ENCODE peak calls at places on chromosomes 4 and X, in five cellular contexts. C is heart right ventricle, X is fibroblast of lung, I is left ventricle myocardium inferior, Q is ovary. K is an unnamed sample.
A peak's percentile ranks its signal among the peaks of the same experiment; 100 is the strongest.

GRCh38 chrX:131072871-131073571 is 14.9 kb downstream of the ARHGAP36 start:
- DNase-seq in C (no peak), X (no peak), I (no peak), Q (no peak), K (no peak)

GRCh38 chr4:8726344-8726851 is 133.8 kb downstream of the CPZ start:
- DNase-seq in C (no peak), X (no peak), I (no peak), Q (no peak), K (peak; percentile 20)

GRCh38 chrX:134544614-134545255 is 84.8 kb downstream of the HPRT1 start:
- DNase-seq in C (no peak), X (no peak), I (no peak), Q (peak; percentile 51), K (peak; percentile 25)

GRCh38 chr4:891747-892146 is 40.4 kb downstream of the GAK start:
- DNase-seq in C (no peak), X (no peak), I (no peak), Q (no peak), K (no peak)

GRCh38 chr4:98204236-98204553 is 57.0 kb upstream of the RAP1GDS1 start:
- DNase-seq in C (no peak), X (no peak), I (no peak), Q (no peak), K (no peak)

GRCh38 chr4:98381306-98381705 is 120.1 kb downstream of the RAP1GDS1 start:
- DNase-seq in C (no peak), X (no peak), I (no peak), Q (no peak), K (no peak)

GRCh38 chr4:132123870-132124623 is 1025.0 kb upstream of the PCDH10 start:
- DNase-seq in C (no peak), X (peak; percentile 36), I (no peak), Q (no peak), K (no peak)

GRCh38 chrX:152154050-152154449 is 15.7 kb upstream of the MAGEA10 start:
- DNase-seq in C (no peak), X (no peak), I (no peak), Q (no peak), K (no peak)

GRCh38 chr4:64495948-64496347 is 86.7 kb upstream of the TECRL start:
- DNase-seq in C (no peak), X (no peak), I (no peak), Q (no peak), K (no peak)

GRCh38 chrX:10341309-10341708 is 184.5 kb downstream of the CLCN4 start:
- DNase-seq in C (no peak), X (no peak), I (no peak), Q (no peak), K (no peak)

GRCh38 chr4:156781852-156782251 is 189.7 kb downstream of the PDGFC start:
- DNase-seq in C (no peak), X (peak; percentile 75), I (no peak), Q (no peak), K (no peak)

GRCh38 chrX:105424729-105425128 is 204.2 kb upstream of the TEX13A start:
- DNase-seq in C (peak; percentile 2), X (no peak), I (no peak), Q (no peak), K (no peak)

GRCh38 chr4:69710580-69710979 is 49.8 kb downstream of the SULT1B1 start:
- DNase-seq in C (no peak), X (no peak), I (no peak), Q (no peak), K (no peak)

GRCh38 chr4:125735107-125735506 is 420.4 kb downstream of the FAT4 start:
- DNase-seq in C (peak; percentile 18), X (peak; percentile 96), I (no peak), Q (no peak), K (no peak)

GRCh38 chrX:46381630-46382029 is 163.6 kb downstream of the ZNF674 start:
- DNase-seq in C (no peak), X (peak; percentile 10), I (no peak), Q (no peak), K (no peak)

GRCh38 chr4:84995386-84995785 is 28.9 kb upstream of the WDFY3 start:
- DNase-seq in C (no peak), X (peak; percentile 58), I (no peak), Q (no peak), K (no peak)

GRCh38 chr4:78250500-78250899 is 193.4 kb downstream of the FRAS1 start:
- DNase-seq in C (no peak), X (no peak), I (no peak), Q (no peak), K (no peak)

DNA sequence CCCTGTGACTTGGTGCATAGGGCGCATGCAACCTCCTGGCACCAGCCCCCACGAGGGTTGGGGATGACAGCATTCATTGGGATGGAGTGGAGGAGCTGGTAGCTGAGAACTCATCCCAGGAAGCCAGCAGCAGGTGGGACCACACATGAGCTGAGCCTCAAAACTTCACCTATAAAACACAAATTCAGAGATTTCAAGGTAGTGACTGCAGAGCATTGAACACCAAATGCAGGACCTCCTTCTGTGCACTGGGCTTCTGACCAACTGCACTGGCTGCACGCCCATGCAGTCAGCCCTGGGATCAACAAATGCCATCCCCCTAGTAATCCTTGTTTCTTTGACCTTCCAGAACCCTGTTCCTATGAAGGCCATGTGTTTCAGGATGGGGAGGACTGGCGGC is 197.8 kb downstream of the FRAS1 start:
- DNase-seq in C (no peak), X (no peak), I (no peak), Q (no peak), K (no peak)
- H3K36me3 ChIP-seq in C (no peaks in the 10 kb centered on the region), X (no peaks in the 10 kb centered on the region), I (peaks cover 15% of the 10 kb centered on the region), Q (no peaks in the 10 kb centered on the region), K (no peaks in the 10 kb centered on the region)

GRCh38 chr4:70737409-70737808 is 15.6 kb downstream of the RUFY3 start:
- DNase-seq in C (no peak), X (no peak), I (no peak), Q (no peak), K (no peak)
- H3K4me3 ChIP-seq in C (no peak overlapping the region), X (no peak overlapping the region), I (no peak overlapping the region), Q (no peak overlapping the region), K (no peak overlapping the region)

DNA sequence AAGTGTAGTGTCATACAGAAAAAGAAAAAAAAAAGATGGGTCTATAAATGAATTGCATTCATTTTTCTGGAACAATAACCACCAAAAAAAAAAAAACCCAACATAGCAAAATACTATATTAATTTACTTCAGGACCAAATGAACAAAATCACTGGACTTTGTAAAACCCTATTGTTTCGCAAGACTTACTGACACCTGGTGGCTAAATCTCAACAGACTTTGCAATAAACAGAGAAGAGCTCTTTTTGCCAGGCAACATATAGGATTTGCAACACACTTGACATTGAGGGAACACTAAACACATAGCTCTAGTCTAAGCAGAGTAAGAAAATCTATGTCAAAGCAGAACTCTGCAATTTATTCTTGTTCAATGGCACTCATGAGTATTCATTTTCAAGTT is 990.2 kb downstream of the STPG2 start:
- DNase-seq in C (no peak), X (peak; percentile 12), I (no peak), Q (no peak), K (no peak)
- TF ChIP-seq CTCF in C (peak; percentile 12), X (no peak), I (no peak), Q (no peak), K (no peak)

GRCh38 chr4:88745581-88746163 is 48.0 kb upstream of the NAP1L5 start:
- DNase-seq in C (no peak), X (no peak), I (no peak), Q (no peak), K (no peak)
- H3K36me3 ChIP-seq in C (peaks cover 92% of the 10 kb centered on the region), X (peaks cover 3% of the 10 kb centered on the region), I (peaks cover 68% of the 10 kb centered on the region), Q (no peaks in the 10 kb centered on the region), K (no peaks in the 10 kb centered on the region)

DNA sequence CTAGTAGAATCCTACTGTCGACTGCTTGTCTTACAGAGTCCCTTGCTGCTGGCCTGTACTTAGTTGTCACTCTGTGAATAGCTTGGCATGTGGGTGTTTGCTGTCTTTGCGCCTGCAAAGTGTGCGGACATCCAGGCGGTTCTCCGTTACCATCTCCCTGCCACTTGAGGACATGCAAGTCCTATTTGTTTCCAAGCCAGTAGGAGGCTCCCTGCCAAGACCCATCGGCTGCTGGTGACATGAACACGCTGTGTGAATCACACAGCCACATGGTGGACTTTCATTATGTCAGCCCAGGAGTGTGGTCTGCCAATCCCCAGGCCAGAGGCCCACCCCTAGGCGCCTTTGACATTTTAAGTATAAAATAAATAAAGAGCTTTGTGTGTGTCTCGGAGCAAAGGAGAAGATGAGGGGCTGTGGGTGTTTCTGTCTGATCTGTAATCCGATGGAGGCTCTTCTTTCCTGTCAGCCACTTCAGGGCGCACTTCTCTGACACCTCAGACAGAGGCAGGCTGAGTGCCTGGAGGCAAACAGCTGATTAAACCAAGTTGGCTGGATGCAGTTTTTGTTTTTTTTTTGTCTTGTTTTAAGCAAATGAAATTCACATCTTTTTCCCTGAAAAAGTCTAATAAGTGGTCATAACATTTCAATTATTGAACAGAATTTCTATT is 51.5 kb downstream of the ALPK1 start:
- DNase-seq in C (peak; percentile 84), X (peak; percentile 67), I (peak; percentile 84), Q (no peak), K (peak; percentile 27)
- H3K4me3 ChIP-seq in C (no peak overlapping the region), X (no peak overlapping the region), I (peak overlapping the region; percentile 32), Q (no peak overlapping the region), K (no peak overlapping the region)

DNA sequence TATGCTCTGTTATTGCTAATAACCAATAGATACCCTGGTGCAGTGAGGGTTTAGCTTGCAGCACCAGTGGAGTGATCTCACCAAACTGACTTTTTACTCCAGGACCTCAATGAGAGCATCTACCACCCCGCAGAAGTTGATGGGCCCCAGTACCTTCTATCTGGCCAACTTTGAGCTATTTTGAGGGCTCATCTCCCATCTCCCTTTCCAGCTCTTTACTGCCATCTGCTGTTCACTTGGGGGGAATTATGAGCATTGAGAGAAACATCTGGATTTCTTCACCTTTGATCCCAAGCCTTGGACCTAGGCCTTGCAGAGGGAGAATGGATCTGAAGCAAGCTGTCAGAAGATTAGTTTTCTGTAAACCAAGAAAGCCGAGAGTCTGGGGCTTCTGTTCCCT is 143.6 kb downstream of the TMEM164 start:
- DNase-seq in C (peak; percentile 20), X (peak; percentile 20), I (no peak), Q (no peak), K (peak; percentile 54)
- TF ChIP-seq CTCF in C (peak; percentile 62), X (peak; percentile 65), I (peak; percentile 61), Q (peak; percentile 57), K (no peak)

GRCh38 chrX:20171887-20172286 is 30.2 kb upstream of the EIF1AX start:
- DNase-seq in C (no peak), X (no peak), I (no peak), Q (no peak), K (no peak)
- H3K36me3 ChIP-seq in C (peaks cover 100% of the 10 kb centered on the region), X (peaks cover 2% of the 10 kb centered on the region), I (peaks cover 62% of the 10 kb centered on the region), Q (no peaks in the 10 kb centered on the region), K (no peaks in the 10 kb centered on the region)

DNA sequence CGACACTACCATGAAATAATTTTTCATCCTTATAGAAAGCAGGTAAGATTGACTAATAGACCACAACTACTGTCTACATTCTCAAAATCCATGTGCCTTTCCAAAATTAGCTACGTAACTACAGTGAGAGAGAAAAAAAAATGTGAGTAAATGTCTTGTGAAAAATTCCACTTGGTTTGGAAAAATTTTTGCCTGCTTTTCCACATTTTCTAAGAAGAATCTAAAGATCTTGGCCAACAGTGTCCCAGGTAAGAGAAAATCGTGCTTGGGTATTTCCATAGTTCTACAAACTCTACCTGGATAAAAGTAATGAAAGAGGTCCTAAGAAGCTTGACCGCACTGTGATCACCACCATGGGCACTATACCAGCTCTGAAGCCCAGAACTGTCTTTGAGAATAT is 1.4 kb upstream of the CLCN3 start:
- DNase-seq in C (no peak), X (no peak), I (no peak), Q (no peak), K (no peak)
- H3K4me3 ChIP-seq in C (peak overlapping the region; percentile 76), X (no peak overlapping the region), I (peak overlapping the region; percentile 76), Q (peak overlapping the region; percentile 85), K (no peak overlapping the region)